ENCODE peak calls at places on chromosomes 2 and 18, in seven cellular contexts. I, Y, U, N, H, O and Z are unnamed samples.

GRCh38 chr18:50902797-50903196 is 23.9 kb downstream of the ME2 start:
- DNase-seq in I (no peak), Y (no peak), U (no peak), N (no peak), H (no peak), O (no peak), Z (no peak)

GRCh38 chr2:142515493-142515892 is 362.0 kb upstream of the KYNU start:
- DNase-seq in I (no peak), Y (no peak), U (no peak), N (no peak), H (no peak), O (no peak), Z (no peak)

GRCh38 chr2:29689666-29690065 is 231.7 kb downstream of the ALK start:
- DNase-seq in I (no peak), Y (no peak), U (no peak), N (no peak), H (no peak), O (no peak), Z (no peak)

GRCh38 chr2:43161650-43162542 is 64.5 kb downstream of the ZFP36L2 start:
- DNase-seq in I (no peak), Y (no peak), U (no peak), N (no peak), H (no peak), O (no peak), Z (no peak)

GRCh38 chr2:226994775-226995174 is 158.9 kb downstream of the RHBDD1 start:
- DNase-seq in I (peak; percentile 15), Y (no peak), U (no peak), N (no peak), H (no peak), O (no peak), Z (no peak)

GRCh38 chr2:191650896-191651773 is 26.8 kb upstream of the NABP1 start:
- DNase-seq in I (no peak), Y (no peak), U (no peak), N (no peak), H (peak; percentile 59), O (no peak), Z (no peak)

GRCh38 chr2:46378616-46379015 is 81.4 kb downstream of the EPAS1 start:
- DNase-seq in I (no peak), Y (no peak), U (no peak), N (no peak), H (no peak), O (no peak), Z (peak; percentile 58)

GRCh38 chr2:235827585-235827992 is 333.7 kb downstream of the AGAP1 start:
- DNase-seq in I (peak; percentile 5), Y (no peak), U (peak; percentile 66), N (no peak), H (no peak), O (peak; percentile 16), Z (no peak)

GRCh38 chr2:155600296-155600695 is 732.2 kb downstream of the NR4A2 start:
- DNase-seq in I (no peak), Y (no peak), U (no peak), N (no peak), H (no peak), O (no peak), Z (no peak)

GRCh38 chr2:123791716-123792115 is 233.4 kb upstream of the CNTNAP5 start:
- DNase-seq in I (no peak), Y (no peak), U (no peak), N (no peak), H (no peak), O (no peak), Z (no peak)

GRCh38 chr2:43224571-43225092 is 1.8 kb downstream of the ZFP36L2 start:
- DNase-seq in I (peak; percentile 49), Y (peak; percentile 72), U (no peak), N (peak; percentile 25), H (no peak), O (no peak), Z (no peak)

GRCh38 chr18:8654482-8655451 is 45.5 kb downstream of the RAB12 start:
- DNase-seq in I (peak; percentile 57), Y (no peak), U (no peak), N (no peak), H (no peak), O (peak; percentile 23), Z (no peak)

GRCh38 chr2:99777656-99778290 is 288.0 kb upstream of the REV1 start:
- DNase-seq in I (no peak), Y (no peak), U (no peak), N (no peak), H (no peak), O (no peak), Z (no peak)

GRCh38 chr2:47485751-47486300 is 82.9 kb downstream of the MSH2 start:
- DNase-seq in I (peak; percentile 58), Y (no peak), U (no peak), N (no peak), H (no peak), O (no peak), Z (no peak)

GRCh38 chr18:76099931-76100457 is 395.0 kb downstream of the ZNF516 start:
- DNase-seq in I (no peak), Y (no peak), U (no peak), N (no peak), H (no peak), O (no peak), Z (no peak)

GRCh38 chr2:156619021-156619539 is 182.9 kb downstream of the GPD2 start:
- DNase-seq in I (no peak), Y (no peak), U (no peak), N (no peak), H (no peak), O (no peak), Z (no peak)

GRCh38 chr2:119494163-119494790 is 30.0 kb downstream of the SCTR start:
- DNase-seq in I (no peak), Y (no peak), U (no peak), N (no peak), H (no peak), O (no peak), Z (no peak)

GRCh38 chr18:13361422-13361821 is 142.9 kb downstream of the LDLRAD4 start:
- DNase-seq in I (no peak), Y (no peak), U (no peak), N (no peak), H (no peak), O (no peak), Z (no peak)

GRCh38 chr2:143356341-143356740 is 227.1 kb downstream of the ARHGAP15 start:
- DNase-seq in I (no peak), Y (no peak), U (no peak), N (no peak), H (no peak), O (no peak), Z (no peak)

GRCh38 chr2:149451417-149452165 is 121.2 kb downstream of the LYPD6 start:
- DNase-seq in I (no peak), Y (no peak), U (no peak), N (no peak), H (no peak), O (no peak), Z (no peak)

GRCh38 chr2:210938228-210938627 is 381.8 kb downstream of the CPS1 start:
- DNase-seq in I (no peak), Y (no peak), U (no peak), N (no peak), H (no peak), O (no peak), Z (no peak)

GRCh38 chr2:9753665-9754531 is 89.4 kb upstream of the TAF1B start:
- DNase-seq in I (no peak), Y (peak; percentile 73), U (no peak), N (no peak), H (no peak), O (no peak), Z (no peak)

GRCh38 chr2:39837856-39838453 is 58.9 kb upstream of the THUMPD2 start:
- DNase-seq in I (peak; percentile 40), Y (no peak), U (peak; percentile 24), N (no peak), H (peak; percentile 13), O (peak; percentile 16), Z (no peak)

GRCh38 chr2:148888003-148888501 is 13.0 kb downstream of the KIF5C start:
- DNase-seq in I (no peak), Y (no peak), U (no peak), N (peak; percentile 26), H (no peak), O (no peak), Z (no peak)